ENCODE peak calls at places on chromosomes 7 and 10, in six cellular contexts. H, X, N, Q, K and D are unnamed samples.

GRCh38 chr10:2246747-2247146 is 509.4 kb upstream of the ADARB2 start:
- DNase-seq in H (no peak), X (no peak), N (no peak), Q (no peak), K (no peak), D (no peak)

GRCh38 chr7:45584261-45585210 is 10.4 kb downstream of the ADCY1 start:
- DNase-seq in H (no peak), X (no peak), N (no peak), Q (no peak), K (no peak), D (no peak)

GRCh38 chr10:110969183-110969582 is 49.8 kb downstream of the SHOC2 start:
- DNase-seq in H (no peak), X (no peak), N (no peak), Q (no peak), K (no peak), D (no peak)

GRCh38 chr10:78458983-78459638 is 425.4 kb downstream of the RPS24 start:
- DNase-seq in H (no peak), X (no peak), N (peak; percentile 78), Q (peak; percentile 43), K (no peak), D (peak; percentile 12)

GRCh38 chr7:155369-156000 is 36.9 kb upstream of the FAM20C start:
- DNase-seq in H (no peak), X (no peak), N (no peak), Q (no peak), K (no peak), D (no peak)

GRCh38 chr7:1917221-1918062 is 247.4 kb downstream of the ELFN1 start:
- DNase-seq in H (no peak), X (no peak), N (no peak), Q (no peak), K (no peak), D (no peak)

GRCh38 chr10:73931767-73932624 is 21.1 kb downstream of the PLAU start:
- DNase-seq in H (peak; percentile 73), X (no peak), N (no peak), Q (peak; percentile 64), K (peak; percentile 77), D (no peak)

GRCh38 chr7:66043681-66044497 is 31.7 kb upstream of the ASL start:
- DNase-seq in H (peak; percentile 33), X (peak; percentile 27), N (no peak), Q (peak; percentile 24), K (peak; percentile 72), D (peak; percentile 50)

GRCh38 chr10:70115948-70116682 is 16.5 kb downstream of the AIFM2 start:
- DNase-seq in H (peak; percentile 79), X (peak; percentile 65), N (peak; percentile 15), Q (peak; percentile 53), K (peak; percentile 85), D (no peak)

GRCh38 chr7:127532736-127533135 is 52.7 kb downstream of the GCC1 start:
- DNase-seq in H (no peak), X (no peak), N (peak; percentile 3), Q (no peak), K (no peak), D (no peak)

GRCh38 chr10:110392860-110393732 is 88.4 kb upstream of the SMNDC1 start:
- DNase-seq in H (no peak), X (no peak), N (no peak), Q (peak; percentile 39), K (peak; percentile 74), D (no peak)

GRCh38 chr10:87845624-87846377 is 17.5 kb downstream of the KLLN start:
- DNase-seq in H (no peak), X (no peak), N (peak; percentile 94), Q (no peak), K (no peak), D (no peak)

GRCh38 chr7:106757846-106758245 is 96.9 kb upstream of the CCDC71L start:
- DNase-seq in H (no peak), X (no peak), N (no peak), Q (no peak), K (no peak), D (no peak)

GRCh38 chr7:67913604-67914003 is 917.0 kb downstream of the TYW1 start:
- DNase-seq in H (no peak), X (no peak), N (no peak), Q (peak; percentile 43), K (no peak), D (no peak)

GRCh38 chr10:63520463-63521388 is 475 bp upstream of the REEP3 start:
- DNase-seq in H (peak; percentile 88), X (peak; percentile 71), N (peak; percentile 22), Q (peak; percentile 89), K (peak; percentile 80), D (peak; percentile 44)

GRCh38 chr10:10869592-10869991 is 148.1 kb upstream of the CELF2 start:
- DNase-seq in H (peak; percentile 24), X (no peak), N (peak; percentile 80), Q (peak; percentile 1), K (no peak), D (no peak)

GRCh38 chr10:79188154-79188763 is 119.5 kb downstream of the ZMIZ1 start:
- DNase-seq in H (no peak), X (peak; percentile 38), N (no peak), Q (no peak), K (peak; percentile 73), D (no peak)

GRCh38 chr7:33444501-33444900 is 315.1 kb downstream of the BBS9 start:
- DNase-seq in H (no peak), X (no peak), N (no peak), Q (no peak), K (no peak), D (no peak)

GRCh38 chr7:143504215-143504936 is 26.7 kb downstream of the TAS2R41 start:
- DNase-seq in H (no peak), X (no peak), N (peak; percentile 41), Q (no peak), K (no peak), D (no peak)

GRCh38 chr10:77926566-77927342 is at the start of gene DLG5:
- DNase-seq in H (peak; percentile 77), X (peak; percentile 72), N (no peak), Q (peak; percentile 67), K (peak; percentile 75), D (no peak)

GRCh38 chr10:132248455-132249231 is 59.1 kb downstream of the STK32C start:
- DNase-seq in H (peak; percentile 90), X (peak; percentile 86), N (no peak), Q (no peak), K (peak; percentile 56), D (peak; percentile 62)

GRCh38 chr7:194996-195829 is 2.8 kb downstream of the FAM20C start:
- DNase-seq in H (no peak), X (no peak), N (no peak), Q (peak; percentile 71), K (no peak), D (no peak)

GRCh38 chr7:133575726-133576125 is 322.8 kb downstream of the EXOC4 start:
- DNase-seq in H (no peak), X (no peak), N (no peak), Q (no peak), K (no peak), D (no peak)

GRCh38 chr7:111953611-111954010 is 252.6 kb downstream of the DOCK4 start:
- DNase-seq in H (no peak), X (no peak), N (no peak), Q (peak; percentile 54), K (no peak), D (no peak)

GRCh38 chr7:9718071-9718470 is 1255.6 kb upstream of the PHF14 start:
- DNase-seq in H (no peak), X (no peak), N (no peak), Q (no peak), K (no peak), D (no peak)

GRCh38 chr10:65723525-65723924 is 1202.3 kb upstream of the LRRTM3 start:
- DNase-seq in H (no peak), X (no peak), N (no peak), Q (peak; percentile 48), K (no peak), D (no peak)

GRCh38 chr10:30070001-30070759 is 10.8 kb upstream of the JCAD start:
- DNase-seq in H (no peak), X (no peak), N (peak; percentile 41), Q (no peak), K (no peak), D (no peak)

DNA sequence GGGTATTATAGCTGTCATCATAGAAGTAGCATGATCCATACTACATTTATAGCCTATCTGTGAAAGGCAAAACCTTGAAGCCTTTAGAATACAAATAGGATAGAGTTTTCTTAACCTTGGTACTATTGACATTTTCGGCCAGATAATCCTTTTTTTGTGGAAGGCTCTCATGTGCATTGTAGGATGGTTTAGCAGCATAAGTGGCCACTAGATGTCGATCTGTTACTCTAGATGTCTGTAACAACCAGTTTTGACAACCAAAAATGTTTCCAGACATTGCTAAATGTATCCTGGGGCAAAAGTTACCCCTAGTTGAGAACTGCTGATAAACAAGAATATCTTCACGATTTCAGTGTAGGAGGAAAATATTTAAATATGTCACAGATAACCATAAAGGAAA is 319.4 kb upstream of the GALNT17 start:
- DNase-seq in H (no peak), X (no peak), N (no peak), Q (no peak), K (no peak), D (no peak)
- TF ChIP-seq CTCF in H (peak; percentile 31), X (no peak), N (peak; percentile 41), Q (peak; percentile 28), K (no peak), D (no peak)

GRCh38 chr7:81299711-81300110 is 380.9 kb upstream of the SEMA3C start:
- DNase-seq in H (no peak), X (no peak), N (no peak), Q (no peak), K (no peak), D (no peak)

GRCh38 chr7:81293806-81294205 is 375.0 kb upstream of the SEMA3C start:
- DNase-seq in H (no peak), X (no peak), N (no peak), Q (no peak), K (no peak), D (no peak)

GRCh38 chr7:81297317-81297716 is 378.5 kb upstream of the SEMA3C start:
- DNase-seq in H (no peak), X (no peak), N (no peak), Q (no peak), K (no peak), D (no peak)

GRCh38 chr7:81299272-81299671 is 380.4 kb upstream of the SEMA3C start:
- DNase-seq in H (no peak), X (no peak), N (peak; percentile 95), Q (peak; percentile 90), K (no peak), D (no peak)

GRCh38 chr7:81294897-81295515 is 376.2 kb upstream of the SEMA3C start:
- DNase-seq in H (no peak), X (no peak), N (no peak), Q (no peak), K (no peak), D (peak; percentile 41)
- TF ChIP-seq CTCF in H (no peak), X (no peak), N (no peak), Q (no peak), K (no peak), D (no peak)

GRCh38 chr7:18361756-18362155 is 133.8 kb upstream of the HDAC9 start:
- DNase-seq in H (no peak), X (peak; percentile 19), N (no peak), Q (no peak), K (peak; percentile 69), D (no peak)
- TF ChIP-seq CTCF in H (no peak), X (no peak), N (no peak), Q (no peak), K (no peak), D (no peak)

DNA sequence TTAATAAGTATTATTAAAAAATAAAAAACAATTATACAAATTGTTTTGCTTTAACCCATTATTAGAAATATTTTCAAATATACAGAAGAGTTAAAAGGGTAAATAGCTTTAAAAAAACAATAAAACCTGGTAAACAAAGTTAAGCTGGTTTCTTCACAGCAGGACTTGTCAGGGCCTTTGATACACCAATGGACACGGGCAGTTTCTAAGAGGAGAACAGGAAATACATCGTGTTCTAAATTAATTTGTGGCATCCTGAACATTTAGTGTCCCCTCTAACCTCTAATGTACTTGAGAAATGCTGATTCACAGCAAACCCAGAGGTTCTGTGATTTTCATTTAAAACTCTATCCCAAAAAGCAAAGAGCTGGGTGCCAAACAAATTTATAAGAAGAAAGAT is 80.8 kb downstream of the RAB11FIP2 start:
- DNase-seq in H (no peak), X (no peak), N (no peak), Q (no peak), K (no peak), D (no peak)
- TF ChIP-seq CTCF in H (no peak), X (no peak), N (no peak), Q (no peak), K (no peak), D (no peak)